ENCODE peak calls at places on chromosome 5, in six cellular contexts. D, R, T, Z, E and V are unnamed samples.

GRCh38 chr5:158484968-158485367 is 614.7 kb downstream of the EBF1 start:
- DNase-seq in T (no peak), E (no peak), R (no peak), D (no peak), Z (no peak), V (no peak)

GRCh38 chr5:93883459-93883858 is 142.1 kb upstream of the POU5F2 start:
- DNase-seq in D (no peak), Z (no peak), T (no peak), R (no peak), E (no peak), V (no peak)

GRCh38 chr5:139645495-139645871 is 2.7 kb upstream of the CXXC5 start:
- DNase-seq in R (no peak), Z (no peak), T (no peak), D (no peak), E (peak), V (no peak)

GRCh38 chr5:141514330-141515111 is 25.6 kb downstream of the PCDHGC5 start:
- DNase-seq in R (no peak), D (peak), T (peak), E (no peak), Z (no peak), V (no peak)

GRCh38 chr5:60161340-60161934 is 267.9 kb upstream of the PDE4D start:
- DNase-seq in D (peak), Z (no peak), E (no peak), R (no peak), T (peak), V (peak)

GRCh38 chr5:14417232-14417730 is 164.3 kb upstream of the OTULINL start:
- DNase-seq in T (no peak), Z (no peak), E (no peak), R (no peak), D (no peak), V (no peak)

GRCh38 chr5:89120719-89121118 is 237.7 kb upstream of the MEF2C start:
- DNase-seq in E (no peak), D (no peak), Z (peak), T (no peak), R (no peak), V (peak)

GRCh38 chr5:106454651-106455415 is 1215.9 kb downstream of the EFNA5 start:
- DNase-seq in T (peak), R (no peak), D (peak), E (no peak), Z (no peak), V (peak)

GRCh38 chr5:80216753-80217596 is 38.9 kb downstream of the SERINC5 start:
- DNase-seq in R (no peak), Z (peak), D (no peak), T (no peak), E (no peak), V (no peak)

GRCh38 chr5:173707392-173707791 is 90.9 kb upstream of the BOD1 start:
- DNase-seq in D (peak), R (no peak), Z (no peak), T (peak), E (no peak), V (peak)

GRCh38 chr5:1502046-1502736 is 21.6 kb downstream of the LPCAT1 start:
- DNase-seq in R (no peak), D (no peak), T (peak), E (no peak), Z (peak), V (peak)

GRCh38 chr5:96657068-96657467 is 5.1 kb upstream of the CAST start:
- DNase-seq in T (no peak), R (no peak), E (no peak), D (peak), Z (no peak), V (peak)

GRCh38 chr5:135162661-135163265 is 128.7 kb upstream of the PITX1 start:
- DNase-seq in R (no peak), T (no peak), Z (no peak), E (no peak), D (peak), V (no peak)

GRCh38 chr5:170623576-170624181 is 119.9 kb downstream of the KCNIP1 start:
- DNase-seq in E (no peak), D (peak), T (no peak), Z (peak), R (no peak), V (peak)

GRCh38 chr5:84599964-84600363 is 215.3 kb upstream of the EDIL3 start:
- DNase-seq in R (no peak), Z (peak), D (no peak), E (no peak), T (no peak), V (no peak)

GRCh38 chr5:73447234-73448071 is 1.1 kb downstream of the FOXD1 start:
- DNase-seq in E (peak), D (peak), T (peak), Z (no peak), R (peak), V (peak)

GRCh38 chr5:141942185-141942857 is 15.7 kb downstream of the PCDH12 start:
- DNase-seq in R (no peak), E (peak), T (no peak), Z (no peak), D (no peak), V (no peak)

GRCh38 chr5:123397538-123397937 is 25.7 kb downstream of the CEP120 start:
- DNase-seq in D (no peak), R (no peak), T (no peak), Z (no peak), E (no peak), V (no peak)

GRCh38 chr5:134555889-134556311 is 30.4 kb downstream of the JADE2 start:
- DNase-seq in E (no peak), R (peak), D (peak), T (peak), Z (peak), V (peak)

GRCh38 chr5:83026930-83027687 is 50.1 kb downstream of the TMEM167A start:
- DNase-seq in T (peak), D (no peak), E (no peak), R (no peak), Z (no peak), V (peak)

GRCh38 chr5:149415245-149415967 is 36.3 kb upstream of the IL17B start:
- DNase-seq in E (no peak), T (no peak), Z (no peak), D (peak), R (no peak), V (no peak)

GRCh38 chr5:1885476-1885755 is 2.7 kb upstream of the IRX4 start:
- DNase-seq in R (no peak), T (no peak), E (no peak), Z (no peak), D (no peak), V (no peak)

GRCh38 chr5:32651638-32652037 is 59.5 kb upstream of the NPR3 start:
- DNase-seq in T (no peak), R (no peak), E (no peak), Z (no peak), D (no peak), V (no peak)

GRCh38 chr5:10400834-10401233 is 40.8 kb upstream of the ROPN1L start:
- DNase-seq in D (no peak), Z (no peak), R (no peak), E (no peak), T (no peak), V (no peak)

GRCh38 chr5:112063191-112063590 is 306.2 kb upstream of the NREP start:
- DNase-seq in D (no peak), E (no peak), T (no peak), Z (no peak), R (no peak), V (no peak)

GRCh38 chr5:87185838-87186237 is 81.8 kb upstream of the RASA1 start:
- DNase-seq in Z (no peak), R (no peak), E (no peak), D (no peak), T (no peak), V (no peak)

GRCh38 chr5:111308951-111309350 is 84.8 kb downstream of the CAMK4 start:
- DNase-seq in E (no peak), D (no peak), Z (no peak), T (no peak), R (no peak), V (no peak)

GRCh38 chr5:119630752-119631440 is 1.5 kb downstream of the FAM170A start:
- DNase-seq in T (no peak), E (no peak), D (no peak), R (no peak), Z (no peak), V (no peak)

GRCh38 chr5:160467555-160468418 is 46.1 kb downstream of the PTTG1 start:
- DNase-seq in E (peak), R (peak), T (peak), Z (peak), D (peak), V (peak)

GRCh38 chr5:7897014-7897600 is 28.2 kb downstream of the MTRR start:
- DNase-seq in E (no peak), T (no peak), D (peak), Z (no peak), R (no peak), V (peak)

GRCh38 chr5:124764992-124765611 is 18.7 kb upstream of the ZNF608 start:
- DNase-seq in T (no peak), Z (no peak), E (no peak), D (no peak), R (no peak), V (no peak)

GRCh38 chr5:109191153-109191558 is 218.6 kb downstream of the PJA2 start:
- DNase-seq in T (no peak), D (peak), R (no peak), Z (peak), E (no peak), V (peak)

GRCh38 chr5:146052780-146053179 is 52.6 kb downstream of the PLAC8L1 start:
- DNase-seq in Z (no peak), D (no peak), R (no peak), T (peak), E (no peak), V (peak)

GRCh38 chr5:67409342-67409741 is 212.7 kb upstream of the CD180 start:
- DNase-seq in R (no peak), E (no peak), T (no peak), Z (no peak), D (no peak), V (peak)

GRCh38 chr5:132257131-132258101 is at the start of gene PDLIM4:
- DNase-seq in T (no peak), E (peak), Z (no peak), R (no peak), D (peak), V (no peak)

GRCh38 chr5:123776761-123777160 is 264.8 kb downstream of the CSNK1G3 start:
- DNase-seq in D (peak), E (no peak), R (no peak), T (no peak), Z (no peak), V (no peak)

GRCh38 chr5:130168211-130168610 is 263.9 kb downstream of the CHSY3 start:
- DNase-seq in R (no peak), Z (no peak), D (no peak), T (no peak), E (no peak), V (no peak)

GRCh38 chr5:14900661-14901461 is 29.3 kb upstream of the ANKH start:
- DNase-seq in T (no peak), R (no peak), E (no peak), D (peak), Z (peak), V (no peak)

GRCh38 chr5:179558912-179559279 is 8.5 kb downstream of the RUFY1 start:
- DNase-seq in T (no peak), R (no peak), E (peak), Z (no peak), D (peak), V (no peak)